ENCODE peak calls at places on chromosomes 4 and X, in nine cellular contexts. N is tibial nerve, Z is A549, I is SK-N-SH, Y is K562, A is stomach, G is suprapubic skin, V is ovary, B is GM12878. L is an unnamed sample.

GRCh38 chr4:138090145-138090917 is 151.8 kb downstream of the SLC7A11 start:
- DNase-seq in N (peak), Z (peak), I (peak), Y (peak), A (peak), G (no peak), V (no peak), B (peak), L (peak)

GRCh38 chrX:135973025-135973547 is 702 bp downstream of the MMGT1 start:
- DNase-seq in N (no peak), Z (peak), I (no peak), Y (peak), A (no peak), G (no peak), V (no peak), B (no peak), L (peak)

GRCh38 chr4:145909773-145910172 is 28.9 kb downstream of the ZNF827 start:
- DNase-seq in N (no peak), Z (peak), I (no peak), Y (no peak), A (peak), G (no peak), V (no peak), B (no peak), L (peak)

GRCh38 chr4:2806392-2807355 is 13.8 kb downstream of the SH3BP2 start:
- DNase-seq in N (peak), Z (no peak), I (peak), Y (no peak), A (peak), G (no peak), V (peak), B (no peak), L (peak)

GRCh38 chr4:61619528-61619927 is 419.4 kb downstream of the ADGRL3 start:
- DNase-seq in N (no peak), Z (peak), I (no peak), Y (no peak), A (no peak), G (no peak), V (no peak), B (no peak), L (no peak)

GRCh38 chr4:165788686-165789463 is 84.2 kb upstream of the TLL1 start:
- DNase-seq in N (no peak), Z (no peak), I (no peak), Y (no peak), A (no peak), G (no peak), V (no peak), B (no peak), L (no peak)

GRCh38 chrX:50920132-50920531 is 9.6 kb downstream of the BMP15 start:
- DNase-seq in N (no peak), Z (peak), I (no peak), Y (no peak), A (no peak), G (no peak), V (no peak), B (no peak), L (no peak)

GRCh38 chr4:186074189-186074588 is 5.2 kb downstream of the TLR3 start:
- DNase-seq in N (no peak), Z (no peak), I (no peak), Y (no peak), A (no peak), G (no peak), V (no peak), B (no peak), L (no peak)

GRCh38 chr4:159401791-159402380 is 299.0 kb downstream of the RAPGEF2 start:
- DNase-seq in N (no peak), Z (peak), I (no peak), Y (no peak), A (no peak), G (no peak), V (no peak), B (no peak), L (no peak)

GRCh38 chr4:158884280-158884679 is 115.5 kb downstream of the FNIP2 start:
- DNase-seq in N (no peak), Z (no peak), I (no peak), Y (no peak), A (no peak), G (no peak), V (no peak), B (no peak), L (no peak)

GRCh38 chrX:15598031-15598430 is 2.7 kb downstream of the ACE2 start:
- DNase-seq in N (no peak), Z (no peak), I (no peak), Y (no peak), A (no peak), G (no peak), V (no peak), B (no peak), L (no peak)

GRCh38 chrX:114272096-114272686 is 311.7 kb upstream of the HTR2C start:
- DNase-seq in N (no peak), Z (no peak), I (no peak), Y (no peak), A (no peak), G (no peak), V (no peak), B (no peak), L (no peak)

GRCh38 chr4:108270466-108271450 is 102.0 kb upstream of the LEF1 start:
- DNase-seq in N (no peak), Z (no peak), I (no peak), Y (no peak), A (no peak), G (no peak), V (no peak), B (no peak), L (no peak)

GRCh38 chrX:63784346-63784901 is 590 bp downstream of the ARHGEF9 start:
- DNase-seq in N (no peak), Z (no peak), I (no peak), Y (no peak), A (no peak), G (no peak), V (peak), B (no peak), L (peak)

GRCh38 chrX:24117288-24117687 is 32.2 kb upstream of the ZFX start:
- DNase-seq in N (no peak), Z (peak), I (no peak), Y (no peak), A (no peak), G (no peak), V (no peak), B (no peak), L (no peak)
- TF ChIP-seq EP300 in N (no peak), Z (no peak), I (no peak), Y (no peak), A (no peak), G (no peak), V (no peak), B (no peak), L (no peak)

DNA sequence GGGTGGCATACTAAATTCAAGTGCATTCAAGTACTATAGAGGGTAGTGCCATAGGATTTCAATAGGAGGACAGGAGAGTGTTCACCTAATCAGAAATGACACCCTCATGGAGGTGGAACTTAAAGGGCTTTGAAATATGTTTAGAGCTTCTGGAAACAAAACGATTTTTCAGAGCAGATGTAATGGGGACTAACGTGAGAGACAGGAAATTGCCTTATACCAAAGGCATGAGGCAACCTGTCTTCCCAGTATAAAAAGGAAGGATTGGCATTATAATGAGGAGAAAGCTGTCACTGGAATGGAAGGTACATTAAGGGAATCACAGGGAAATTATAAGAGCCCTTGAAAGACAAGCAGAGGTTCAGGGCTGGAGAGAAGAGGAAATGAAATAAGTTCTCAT is 116.3 kb upstream of the PNPLA4 start:
- DNase-seq in N (no peak), Z (no peak), I (no peak), Y (no peak), A (no peak), G (no peak), V (no peak), B (no peak), L (no peak)
- H3K27ac ChIP-seq in N (no peak), Z (no peak), I (no peak), Y (no peak), A (no peak), G (no peak), V (no peak), B (no peak), L (no peak)

DNA sequence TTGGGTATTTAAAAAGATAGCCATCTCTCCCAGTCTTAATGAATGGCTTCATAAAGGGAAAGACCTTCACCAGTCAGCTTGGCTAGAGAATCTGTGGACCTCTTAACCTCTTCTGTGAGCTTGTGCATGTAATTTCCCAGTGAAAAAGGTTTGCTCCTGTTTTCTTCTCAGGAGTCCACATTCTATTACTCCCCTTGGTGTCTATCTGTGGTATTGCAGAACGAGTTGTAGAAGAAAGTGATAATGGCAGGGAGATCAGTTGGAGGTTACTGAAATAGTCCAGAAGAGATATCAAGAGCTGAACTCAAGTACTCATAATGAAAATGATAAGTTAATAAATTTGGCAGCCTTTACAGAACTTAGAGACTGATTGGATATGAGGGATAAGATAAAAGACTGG is 16.5 kb upstream of the VAMP7 start:
- DNase-seq in N (no peak), Z (peak), I (peak), Y (no peak), A (no peak), G (no peak), V (no peak), B (no peak), L (no peak)
- TF ChIP-seq CTCF in N (no peak), Z (no peak), I (peak), Y (peak), A (no peak), G (no peak), V (no peak), B (peak), L (no peak)

DNA sequence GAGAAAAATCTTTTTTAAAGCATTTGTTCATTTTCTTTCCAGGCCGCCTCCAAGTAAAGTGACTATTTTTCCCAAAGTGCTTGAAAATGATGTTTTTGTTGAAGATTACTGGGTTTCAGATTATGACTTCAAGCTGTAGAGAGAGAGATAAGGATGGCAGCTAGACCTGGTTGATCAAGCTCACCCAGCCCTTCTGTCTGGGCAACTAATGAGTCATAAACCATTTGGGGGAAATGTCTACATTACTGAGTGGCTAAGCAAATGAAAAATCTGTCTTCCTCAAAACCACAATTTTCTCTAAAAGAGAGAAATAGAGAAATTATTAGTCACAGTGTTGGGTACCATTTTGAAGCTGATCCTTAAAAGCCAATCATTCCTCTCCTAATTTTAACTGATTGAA is 355.4 kb upstream of the CPEB2 start:
- DNase-seq in N (no peak), Z (peak), I (no peak), Y (no peak), A (no peak), G (no peak), V (no peak), B (no peak), L (no peak)
- TF ChIP-seq EP300 in N (no peak), Z (no peak), I (no peak), Y (no peak), A (no peak), G (no peak), V (no peak), B (no peak), L (no peak)

GRCh38 chr4:6269651-6270511 is at the start of gene WFS1:
- DNase-seq in N (peak), Z (peak), I (peak), Y (peak), A (peak), G (peak), V (peak), B (peak), L (peak)

GRCh38 chr4:6272863-6273660 is 3.4 kb downstream of the WFS1 start:
- DNase-seq in N (no peak), Z (peak), I (peak), Y (no peak), A (no peak), G (no peak), V (peak), B (no peak), L (no peak)

GRCh38 chr4:6271701-6272465 is 2.2 kb downstream of the WFS1 start:
- DNase-seq in N (peak), Z (no peak), I (no peak), Y (no peak), A (peak), G (no peak), V (peak), B (no peak), L (peak)

GRCh38 chr4:6270691-6271121 is 1.1 kb downstream of the WFS1 start:
- DNase-seq in N (no peak), Z (no peak), I (no peak), Y (no peak), A (no peak), G (no peak), V (peak), B (no peak), L (no peak)

DNA sequence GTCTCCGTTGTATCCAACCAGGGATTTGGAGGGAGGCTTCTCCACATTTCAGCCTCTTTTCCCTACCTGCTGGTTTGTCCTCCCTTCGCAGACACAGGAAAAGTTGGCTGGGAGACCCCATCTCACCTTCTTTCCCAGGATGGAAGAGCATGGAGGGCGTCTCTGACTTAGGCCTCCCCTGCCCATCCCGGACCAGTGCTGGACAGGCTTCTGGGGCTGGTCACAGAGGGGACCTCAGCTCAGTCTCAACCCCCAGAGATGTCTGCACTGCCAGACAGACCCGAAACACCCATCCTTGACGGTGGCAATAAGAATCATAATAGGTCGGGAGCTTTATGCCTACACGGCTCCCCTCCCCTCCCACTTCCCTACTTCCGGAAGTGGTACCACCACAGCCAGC is 1.6 kb downstream of the WFS1 start:
- DNase-seq in N (no peak), Z (no peak), I (no peak), Y (no peak), A (no peak), G (no peak), V (no peak), B (no peak), L (no peak)
- H3K27ac ChIP-seq in N (peak), Z (no peak), I (no peak), Y (no peak), A (peak), G (no peak), V (peak), B (no peak), L (peak)

DNA sequence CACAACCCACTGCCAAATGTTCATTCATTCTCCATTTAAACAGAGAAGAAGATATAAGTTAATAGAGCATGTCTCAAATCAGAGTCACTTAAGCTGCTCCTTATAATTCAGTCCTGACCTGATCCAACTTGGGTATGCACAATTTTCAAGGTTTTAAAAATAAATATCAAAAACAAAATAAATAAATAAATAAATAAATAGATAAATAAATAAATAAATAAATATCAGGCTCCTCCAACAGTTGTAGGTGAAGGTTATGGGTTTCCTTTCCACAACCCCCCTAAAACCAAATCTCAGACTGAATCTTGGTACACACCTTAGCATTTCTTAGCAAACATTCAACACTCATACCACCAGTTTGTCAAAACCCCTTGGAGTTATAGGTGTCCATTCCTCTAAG is 204.4 kb downstream of the PARM1 start:
- DNase-seq in N (no peak), Z (no peak), I (no peak), Y (no peak), A (no peak), G (no peak), V (no peak), B (no peak), L (no peak)
- TF ChIP-seq CTCF in N (no peak), Z (no peak), I (no peak), Y (no peak), A (no peak), G (no peak), V (no peak), B (no peak), L (no peak)

L was measured in transverse colon.